ENCODE peak calls at places on chromosomes 6 and 20, in ten cellular contexts. D, W, R, G, M, Z, L, O, H and B are unnamed samples.
A peak's percentile ranks its signal among the peaks of the same experiment; 100 is the strongest.

GRCh38 chr6:69796081-69796626 is 656 bp downstream of the LMBRD1 start:
- DNase-seq in L (peak; percentile 56), Z (no peak), G (no peak), M (peak; percentile 22), R (peak; percentile 43), W (peak; percentile 39), O (no peak), D (no peak), H (peak; percentile 45), B (no peak)

GRCh38 chr20:35368616-35369423 is 43.0 kb downstream of the UQCC1 start:
- DNase-seq in W (no peak), M (no peak), Z (peak; percentile 54), G (no peak), L (no peak), R (no peak), O (no peak), H (no peak), D (no peak), B (peak; percentile 82)

GRCh38 chr6:44932651-44933091 is 395.5 kb upstream of the RUNX2 start:
- DNase-seq in G (no peak), M (peak; percentile 16), H (no peak), L (peak; percentile 58), W (peak; percentile 45), Z (no peak), O (no peak), D (no peak), R (peak; percentile 51), B (no peak)

GRCh38 chr20:51400051-51400926 is 142.2 kb downstream of the NFATC2 start:
- DNase-seq in H (no peak), Z (no peak), G (no peak), O (peak; percentile 72), M (peak; percentile 46), W (peak; percentile 49), R (peak; percentile 61), L (peak; percentile 46), D (no peak), B (no peak)

GRCh38 chr6:81995548-81996289 is 243.2 kb upstream of the TENT5A start:
- DNase-seq in M (no peak), L (no peak), G (no peak), Z (no peak), O (no peak), H (peak; percentile 48), W (no peak), R (no peak), D (no peak), B (no peak)

GRCh38 chr6:35407086-35407485 is 45.1 kb upstream of the FANCE start:
- DNase-seq in L (no peak), Z (no peak), D (no peak), H (no peak), M (no peak), O (no peak), R (no peak), W (no peak), G (no peak), B (no peak)

GRCh38 chr20:3970016-3970415 is 45.3 kb downstream of the RNF24 start:
- DNase-seq in W (no peak), Z (no peak), O (no peak), H (no peak), M (no peak), D (no peak), G (no peak), L (no peak), R (no peak), B (no peak)

GRCh38 chr6:33276864-33277662 is at the start of gene B3GALT4:
- DNase-seq in W (peak; percentile 45), L (peak; percentile 44), G (peak; percentile 39), Z (peak; percentile 80), H (peak; percentile 68), D (peak; percentile 85), M (peak; percentile 63), R (peak; percentile 58), O (peak; percentile 85), B (peak; percentile 99)

GRCh38 chr6:42726026-42726425 is 3.6 kb upstream of the PRPH2 start:
- DNase-seq in D (no peak), W (no peak), O (no peak), Z (no peak), G (no peak), L (no peak), M (no peak), H (no peak), R (no peak), B (no peak)

GRCh38 chr20:13478366-13478765 is 160.4 kb downstream of the TASP1 start:
- DNase-seq in L (no peak), M (no peak), Z (no peak), O (no peak), D (no peak), G (no peak), W (no peak), H (no peak), R (no peak), B (no peak)

GRCh38 chr20:39195495-39196129 is 233.5 kb downstream of the DHX35 start:
- DNase-seq in R (no peak), G (no peak), D (no peak), W (no peak), H (no peak), Z (no peak), L (no peak), O (no peak), M (no peak), B (no peak)

GRCh38 chr6:15132854-15133670 is 112.8 kb upstream of the JARID2 start:
- DNase-seq in M (no peak), Z (no peak), L (no peak), O (no peak), H (peak; percentile 90), G (no peak), D (no peak), R (no peak), W (no peak), B (no peak)

GRCh38 chr6:122657601-122658000 is 47.4 kb downstream of the PKIB start:
- DNase-seq in O (no peak), M (no peak), W (no peak), Z (no peak), R (no peak), H (peak; percentile 22), G (no peak), D (no peak), L (no peak), B (no peak)

GRCh38 chr6:81979767-81980166 is 227.3 kb upstream of the TENT5A start:
- DNase-seq in M (no peak), D (no peak), H (no peak), R (no peak), L (no peak), G (no peak), Z (no peak), W (no peak), O (no peak), B (no peak)

GRCh38 chr6:151675746-151676459 is 131.6 kb upstream of the ESR1 start:
- DNase-seq in O (peak; percentile 43), R (peak; percentile 46), D (peak; percentile 62), G (no peak), W (peak; percentile 33), M (peak; percentile 25), L (peak; percentile 41), H (peak; percentile 4), Z (no peak), B (peak; percentile 53)

GRCh38 chr20:58528412-58528811 is 13.2 kb upstream of the APCDD1L start:
- DNase-seq in L (no peak), D (no peak), W (no peak), R (no peak), M (no peak), O (no peak), Z (no peak), H (no peak), G (no peak), B (no peak)

GRCh38 chr6:42471116-42471515 is 19.4 kb upstream of the TRERF1 start:
- DNase-seq in L (no peak), Z (no peak), H (no peak), R (no peak), M (no peak), D (no peak), W (no peak), G (no peak), O (no peak), B (no peak)

GRCh38 chr6:154112181-154112809 is 73.3 kb downstream of the OPRM1 start:
- DNase-seq in O (no peak), H (no peak), D (no peak), M (no peak), L (no peak), R (no peak), W (no peak), G (no peak), Z (no peak), B (no peak)

GRCh38 chr6:80003841-80004198 is 629 bp upstream of the TTK start:
- DNase-seq in Z (no peak), M (peak; percentile 1), W (peak; percentile 31), G (peak; percentile 46), H (no peak), R (peak; percentile 22), L (peak; percentile 19), O (no peak), D (peak; percentile 48), B (peak; percentile 67)

GRCh38 chr20:39259010-39259803 is 297.1 kb downstream of the DHX35 start:
- DNase-seq in D (no peak), G (no peak), M (no peak), Z (no peak), L (no peak), R (no peak), W (no peak), O (no peak), H (no peak), B (no peak)

GRCh38 chr6:170289108-170289931 is 1.6 kb downstream of the DLL1 start:
- DNase-seq in M (no peak), Z (no peak), G (no peak), D (no peak), O (no peak), H (no peak), W (no peak), R (no peak), L (no peak), B (no peak)

GRCh38 chr20:63627129-63627699 is 313 bp upstream of the GMEB2 start:
- DNase-seq in O (peak; percentile 93), M (peak; percentile 93), W (peak; percentile 95), R (peak; percentile 93), G (peak; percentile 90), Z (peak; percentile 94), H (peak; percentile 90), D (peak; percentile 97), L (peak; percentile 72), B (peak; percentile 93)

GRCh38 chr6:26025047-26025893 is 62.0 kb upstream of the HFE start:
- DNase-seq in L (no peak), O (no peak), R (no peak), G (no peak), D (no peak), Z (no peak), M (no peak), H (peak; percentile 91), W (no peak), B (no peak)

GRCh38 chr6:42141603-42142117 is 760 bp downstream of the C6orf132 start:
- DNase-seq in G (no peak), W (no peak), Z (no peak), L (no peak), D (no peak), R (no peak), O (no peak), H (no peak), M (no peak), B (no peak)

GRCh38 chr6:42071881-42072583 is 21.7 kb downstream of the TAF8 start:
- DNase-seq in Z (no peak), H (no peak), L (no peak), O (no peak), D (no peak), W (no peak), R (no peak), G (no peak), M (no peak), B (no peak)

GRCh38 chr6:34391711-34392496 is 565 bp downstream of the NUDT3 start:
- DNase-seq in M (peak; percentile 35), W (peak; percentile 28), O (peak; percentile 48), D (peak; percentile 79), L (peak; percentile 16), G (peak; percentile 82), H (peak; percentile 38), Z (peak; percentile 59), R (peak; percentile 39), B (peak; percentile 85)

GRCh38 chr6:39387785-39388184 is 65.3 kb upstream of the KCNK16 start:
- DNase-seq in D (no peak), W (no peak), Z (no peak), H (no peak), R (no peak), L (no peak), M (no peak), O (no peak), G (no peak), B (no peak)

GRCh38 chr6:160882741-160883340 is 108.7 kb upstream of the MAP3K4 start:
- DNase-seq in W (no peak), O (no peak), H (no peak), R (no peak), L (no peak), G (no peak), M (no peak), D (no peak), Z (no peak), B (no peak)